ENCODE peak calls at places on chromosomes 2 and 18, in five cellular contexts. V is lower lobe of right lung; A is CD4-positive, CD25-positive, alpha-beta regulatory T cell; J is aorta; F is right atrium auricular region. E is an unnamed sample. For H3K36me3, the result is how much of the 10 kb centered on the place peaks cover.

GRCh38 chr18:75309564-75309963 is 99.0 kb downstream of the TSHZ1 start:
- DNase-seq in V (no peak), A (no peak), J (no peak), F (no peak), E (no peak)

GRCh38 chr2:219864154-219864553 is 236.7 kb downstream of the SLC4A3 start:
- DNase-seq in V (no peak), A (no peak), J (no peak), F (no peak), E (no peak)

GRCh38 chr18:5393779-5394178 is 98.3 kb upstream of the ZBTB14 start:
- DNase-seq in V (no peak), A (no peak), J (no peak), F (no peak), E (no peak)

GRCh38 chr2:29065479-29065847 is 8.9 kb downstream of the PCARE start:
- DNase-seq in V (no peak), A (no peak), J (no peak), F (no peak), E (no peak)

GRCh38 chr2:203261326-203262159 is 22.7 kb downstream of the CYP20A1 start:
- DNase-seq in V (no peak), A (no peak), J (no peak), F (no peak), E (no peak)

GRCh38 chr2:63888490-63889402 is 47.0 kb downstream of the UGP2 start:
- DNase-seq in V (no peak), A (peak), J (no peak), F (no peak), E (peak)

GRCh38 chr18:38801640-38802039 is 1236.0 kb upstream of the CELF4 start:
- DNase-seq in V (no peak), A (no peak), J (no peak), F (no peak), E (no peak)

GRCh38 chr2:224190871-224191270 is 151.8 kb upstream of the SERPINE2 start:
- DNase-seq in V (no peak), A (no peak), J (no peak), F (no peak), E (no peak)

GRCh38 chr2:69453475-69454129 is 16.4 kb upstream of the NFU1 start:
- DNase-seq in V (no peak), A (no peak), J (no peak), F (no peak), E (no peak)

GRCh38 chr18:49031511-49032188 is 80.9 kb upstream of the SMAD7 start:
- DNase-seq in V (no peak), A (no peak), J (peak), F (peak), E (no peak)

GRCh38 chr2:204135752-204136151 is 199.2 kb downstream of the ICOS start:
- DNase-seq in V (no peak), A (no peak), J (no peak), F (no peak), E (no peak)

GRCh38 chr2:62631160-62632085 is 74.1 kb upstream of the EHBP1 start:
- DNase-seq in V (no peak), A (no peak), J (no peak), F (no peak), E (no peak)

GRCh38 chr2:95050385-95051300 is 25.1 kb downstream of the MAL start:
- DNase-seq in V (no peak), A (no peak), J (no peak), F (no peak), E (peak)

GRCh38 chr18:50311573-50312106 is 24.1 kb upstream of the CXXC1 start:
- DNase-seq in V (no peak), A (no peak), J (no peak), F (no peak), E (no peak)

GRCh38 chr18:41265047-41265446 is 690.0 kb upstream of the PIK3C3 start:
- DNase-seq in V (no peak), A (no peak), J (no peak), F (no peak), E (no peak)

GRCh38 chr18:76524900-76525698 is 30.1 kb upstream of the ZNF516 start:
- DNase-seq in V (no peak), A (no peak), J (no peak), F (no peak), E (no peak)

GRCh38 chr18:62384610-62385097 is 59.5 kb downstream of the TNFRSF11A start:
- DNase-seq in V (no peak), A (no peak), J (no peak), F (no peak), E (no peak)

GRCh38 chr2:57907411-57907810 is 139.2 kb upstream of the VRK2 start:
- DNase-seq in V (no peak), A (no peak), J (no peak), F (no peak), E (no peak)

GRCh38 chr2:101704046-101704466 is 6.5 kb downstream of the MAP4K4 start:
- DNase-seq in V (no peak), A (no peak), J (peak), F (no peak), E (peak)

DNA sequence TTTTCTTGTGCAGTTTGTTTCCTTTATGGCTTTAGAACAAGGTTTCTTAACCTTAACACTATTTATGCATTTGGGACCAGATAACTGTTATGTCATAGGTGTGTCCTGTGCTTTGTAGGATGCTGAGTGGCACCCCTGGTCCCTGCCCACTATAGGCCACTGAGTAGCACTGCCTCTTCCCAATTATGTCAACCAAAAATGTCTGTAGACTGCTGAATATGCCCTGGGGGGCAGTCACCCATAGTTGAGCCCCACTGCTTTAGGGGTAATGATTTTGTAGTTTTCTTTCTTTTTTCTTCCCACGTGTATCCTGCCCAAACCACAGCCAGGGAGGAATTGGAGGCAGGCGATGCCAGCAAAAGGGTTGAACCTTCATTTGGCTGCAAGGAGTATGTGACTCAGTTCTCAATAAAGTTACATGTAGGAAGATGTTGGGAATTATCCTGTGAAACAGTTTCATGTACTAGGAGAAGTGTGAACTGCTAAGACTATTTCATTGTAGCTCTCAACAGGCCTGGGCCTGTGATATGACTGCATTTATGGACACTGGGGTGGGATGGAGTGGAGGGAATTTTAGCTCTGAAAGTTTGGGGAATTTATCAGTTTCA is 65.7 kb downstream of the FMNL2 start:
- DNase-seq in V (no peak), A (no peak), J (peak), F (no peak), E (no peak)
- H3K27ac ChIP-seq in V (no peak), A (no peak), J (peak), F (no peak), E (no peak)

DNA sequence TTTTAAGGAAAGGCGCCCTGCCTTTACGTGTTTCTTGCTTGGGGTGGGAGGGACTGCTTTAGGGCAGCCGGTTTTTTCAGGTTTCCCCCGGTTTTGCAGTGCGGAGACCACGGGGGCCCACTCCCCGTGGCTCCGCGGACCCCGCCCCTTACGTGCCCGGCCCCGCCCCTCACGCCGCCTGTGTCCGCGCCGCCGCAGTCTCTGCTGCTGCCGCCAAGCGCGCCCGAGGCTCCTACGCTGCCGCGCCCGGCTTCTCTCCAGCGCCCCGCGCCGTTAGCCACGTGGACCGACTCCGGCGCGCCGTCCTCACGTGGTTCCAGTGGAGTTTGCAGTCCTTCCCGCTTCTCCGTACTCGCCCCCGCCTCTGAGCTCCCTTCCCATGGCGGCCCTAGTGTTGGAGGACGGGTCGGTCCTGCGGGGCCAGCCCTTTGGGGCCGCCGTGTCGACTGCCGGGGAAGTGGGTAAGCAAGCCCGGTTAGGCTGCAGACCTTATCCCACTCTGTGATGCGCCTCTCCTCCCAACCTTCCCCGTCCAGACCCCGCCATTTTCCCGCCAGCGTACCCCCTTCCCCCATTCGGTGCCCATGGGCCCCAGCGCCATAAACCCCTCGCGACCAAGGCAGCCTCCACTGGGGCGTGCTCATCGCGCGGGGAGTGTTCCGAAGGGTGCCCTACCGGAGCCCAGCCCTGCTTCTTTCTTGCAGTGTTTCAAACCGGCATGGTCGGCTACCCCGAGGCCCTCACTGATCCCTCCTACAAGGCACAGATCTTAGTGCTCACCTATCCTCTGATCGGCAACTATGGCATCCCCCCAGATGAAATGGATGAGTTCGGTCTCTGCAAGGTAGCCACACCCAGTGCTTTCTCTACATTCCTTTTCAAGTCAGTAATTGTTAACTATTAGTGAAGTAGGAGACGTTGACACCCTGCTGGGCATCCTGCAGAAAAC is at the start of gene CAD:
- DNase-seq in V (peak), A (peak), J (peak), F (peak), E (peak)
- H3K36me3 ChIP-seq in V (under half), A (under half), J (under half), F (under half), E (under half)

GRCh38 chr2:174846941-174847938 is 83.0 kb upstream of the CHRNA1 start:
- DNase-seq in V (no peak), A (no peak), J (no peak), F (no peak), E (no peak)

GRCh38 chr2:174842496-174842895 is 78.2 kb upstream of the CHRNA1 start:
- DNase-seq in V (no peak), A (no peak), J (no peak), F (no peak), E (no peak)

GRCh38 chr2:174841931-174842330 is 77.7 kb upstream of the CHRNA1 start:
- DNase-seq in V (no peak), A (no peak), J (no peak), F (no peak), E (no peak)

GRCh38 chr2:174844295-174844708 is 80.0 kb upstream of the CHRNA1 start:
- DNase-seq in V (no peak), A (no peak), J (no peak), F (no peak), E (no peak)

GRCh38 chr2:174846218-174846617 is 81.9 kb upstream of the CHRNA1 start:
- DNase-seq in V (no peak), A (no peak), J (no peak), F (no peak), E (no peak)
- H3K4me3 ChIP-seq in V (peak), A (peak), J (no peak), F (no peak), E (no peak)

DNA sequence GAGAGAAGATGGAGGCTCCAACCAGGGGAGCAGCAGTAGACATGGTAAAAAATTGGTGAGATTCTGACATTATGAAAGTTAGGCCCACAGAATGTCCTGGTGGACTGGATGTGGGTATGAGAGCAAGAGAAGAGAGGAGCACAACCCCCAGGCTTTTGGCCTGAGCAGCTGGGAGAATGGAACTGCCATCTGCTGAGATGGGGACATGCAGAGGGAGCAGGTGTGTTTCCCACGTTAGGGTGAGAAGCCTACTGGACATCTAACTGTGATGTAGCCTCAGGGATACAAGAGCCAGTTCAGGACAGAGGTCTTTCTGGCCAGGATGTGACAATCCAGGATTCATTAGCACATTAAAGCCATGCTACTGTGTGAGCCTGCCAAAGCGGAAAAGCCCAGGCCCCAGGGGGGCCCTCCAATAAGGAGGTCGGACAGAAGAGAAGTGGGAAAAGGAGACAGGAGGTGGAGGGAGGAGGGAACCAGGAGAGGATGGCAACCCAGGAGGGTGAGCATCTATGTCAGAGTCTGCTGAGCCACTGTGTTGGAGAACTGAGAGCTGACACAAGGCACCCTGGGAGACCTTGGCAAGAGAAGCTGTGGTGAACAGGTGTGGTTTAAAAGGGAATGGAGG is 10.6 kb downstream of the CYB5A start:
- DNase-seq in V (no peak), A (no peak), J (no peak), F (no peak), E (no peak)
- H3K27ac ChIP-seq in V (no peak), A (no peak), J (no peak), F (no peak), E (no peak)

DNA sequence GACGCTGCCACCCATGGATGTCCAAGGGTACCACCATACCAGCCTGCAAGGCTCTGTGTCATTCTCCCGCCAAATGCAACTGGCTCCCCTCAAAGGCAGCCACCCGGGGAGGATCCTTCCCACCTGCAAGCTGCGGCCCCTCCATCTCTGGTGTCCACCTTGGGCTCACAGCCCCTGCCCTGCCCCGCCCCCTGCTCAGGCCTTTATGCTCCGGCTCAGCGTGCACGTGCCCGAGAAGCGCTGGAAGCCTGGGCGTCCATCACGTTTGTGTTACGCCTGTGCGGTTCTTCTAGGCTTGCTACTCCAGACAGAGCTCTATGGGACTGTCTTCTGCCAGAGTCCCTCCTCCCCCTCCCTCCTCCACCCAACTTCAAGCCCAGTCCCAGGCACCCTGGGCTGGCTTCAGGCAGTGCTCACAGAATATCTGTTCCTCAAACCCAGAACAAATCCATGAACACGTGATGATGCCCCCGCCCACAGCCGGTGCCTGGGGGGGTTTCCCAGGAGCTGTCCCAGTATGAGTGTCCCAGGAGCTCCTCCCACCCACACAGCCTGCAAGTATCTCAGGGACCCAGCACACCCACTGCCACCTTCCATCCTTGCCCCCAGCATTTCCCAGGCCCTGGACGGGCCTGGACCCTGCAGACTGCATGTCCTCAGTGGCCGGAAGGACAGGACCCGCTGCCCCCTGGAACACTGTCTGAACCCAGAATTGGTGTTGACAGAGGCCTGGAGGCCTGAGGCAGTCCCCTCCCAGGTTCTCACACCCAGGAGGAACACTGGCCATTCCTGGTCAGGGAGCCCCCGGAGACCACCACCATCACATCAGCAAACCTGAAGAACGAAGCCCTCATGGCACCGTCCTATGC is 30.3 kb downstream of the KIF1A start:
- DNase-seq in V (peak), A (no peak), J (peak), F (no peak), E (peak)
- H3K36me3 ChIP-seq in V (under half), A (under half), J (under half), F (under half), E (under half)

DNA sequence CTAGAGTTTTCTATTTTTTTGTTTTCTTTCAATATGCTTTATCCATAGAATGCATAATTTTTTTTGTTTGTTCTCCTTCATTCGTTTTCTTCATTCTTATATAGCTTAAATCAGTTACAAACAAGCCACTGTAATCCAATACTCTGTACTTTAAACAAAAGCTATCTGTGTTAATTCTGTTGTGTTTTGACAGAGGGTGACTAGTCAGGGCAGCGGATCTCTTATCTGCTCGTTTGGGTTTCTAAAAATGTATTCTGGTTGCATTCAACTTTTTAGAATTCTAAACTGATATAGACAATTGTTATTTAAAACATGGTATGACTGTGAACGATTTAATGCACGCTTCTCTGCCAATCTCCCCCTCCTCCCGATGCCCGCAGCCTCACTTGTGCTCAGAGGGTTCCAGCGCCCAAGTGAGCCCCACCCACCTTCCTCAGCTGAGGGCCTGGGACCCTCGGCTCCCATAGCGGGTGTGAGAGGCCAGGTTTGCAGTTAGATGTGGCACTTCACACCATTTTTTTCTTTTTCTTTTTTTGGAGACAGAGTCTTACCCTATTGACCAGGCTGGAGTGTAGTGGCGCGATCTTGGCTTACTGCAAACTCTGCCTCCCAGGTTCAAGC is 44.1 kb downstream of the NCK2 start:
- DNase-seq in V (no peak), A (no peak), J (no peak), F (no peak), E (no peak)
- H3K4me3 ChIP-seq in V (no peak), A (peak), J (no peak), F (no peak), E (no peak)

DNA sequence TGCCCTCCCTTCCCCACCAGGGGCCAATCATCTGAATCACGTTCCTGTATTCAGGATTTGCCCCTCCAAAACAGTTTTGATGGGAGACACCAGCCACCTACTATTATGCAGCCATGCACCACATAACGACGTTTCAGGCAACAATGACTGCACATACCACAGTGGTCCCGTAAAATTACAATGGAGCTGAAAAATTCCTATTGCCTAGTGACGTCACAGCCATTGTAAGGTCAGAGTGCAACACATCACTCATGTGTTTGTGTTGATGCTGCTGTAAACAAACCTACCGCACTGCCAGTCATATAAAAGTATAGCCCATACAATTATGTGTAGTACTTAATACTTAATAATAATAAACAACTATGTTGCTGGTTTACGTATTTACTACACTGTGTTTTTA is 22.6 kb downstream of the ITM2C start:
- DNase-seq in V (no peak), A (no peak), J (no peak), F (no peak), E (no peak)
- H3K27ac ChIP-seq in V (no peak), A (no peak), J (no peak), F (no peak), E (no peak)

GRCh38 chr2:71071681-71072398 is 3.4 kb downstream of the NAGK start:
- DNase-seq in V (no peak), A (peak), J (peak), F (no peak), E (no peak)
- H3K36me3 ChIP-seq in V (under half), A (under half), J (under half), F (under half), E (half or more)